ENCODE peak calls at places on chromosomes 12 and 14, in ten cellular contexts. W, M, L, F, S, V, G, E, R and J are unnamed samples.

GRCh38 chr12:100229036-100229635 is 28.5 kb downstream of the ACTR6 start:
- DNase-seq in S (no peak), V (peak; percentile 38), R (no peak), G (no peak), L (no peak), M (no peak), F (no peak), W (peak; percentile 14), E (peak; percentile 20), J (no peak)

GRCh38 chr12:57813971-57814771 is 4.4 kb downstream of the AVIL start:
- DNase-seq in S (no peak), F (no peak), G (no peak), L (no peak), V (no peak), E (no peak), R (no peak), W (no peak), M (no peak), J (no peak)

GRCh38 chr14:100905166-100905565 is 1.6 kb upstream of the RTL1 start:
- DNase-seq in W (no peak), V (no peak), G (no peak), M (no peak), S (no peak), R (no peak), E (no peak), L (peak; percentile 40), F (no peak), J (no peak)

GRCh38 chr14:20789230-20789813 is 8.3 kb downstream of the RNASE6 start:
- DNase-seq in W (no peak), F (no peak), S (no peak), E (no peak), M (no peak), V (peak; percentile 21), G (no peak), R (no peak), L (no peak), J (no peak)

GRCh38 chr12:10016881-10017280 is 6.5 kb downstream of the CLEC12B start:
- DNase-seq in M (no peak), W (no peak), L (no peak), S (no peak), V (peak; percentile 96), E (peak; percentile 36), G (no peak), F (no peak), R (no peak), J (no peak)

GRCh38 chr14:89617471-89618291 is 200.6 kb upstream of the FOXN3 start:
- DNase-seq in R (peak; percentile 48), S (peak; percentile 43), V (peak; percentile 45), E (peak; percentile 66), G (no peak), F (peak; percentile 63), W (peak; percentile 25), L (no peak), M (no peak), J (no peak)

GRCh38 chr14:61730756-61731373 is 31.4 kb upstream of the SNAPC1 start:
- DNase-seq in E (no peak), R (no peak), F (no peak), L (no peak), W (no peak), S (no peak), V (peak; percentile 38), M (no peak), G (no peak), J (no peak)

GRCh38 chr12:30806989-30807694 is 52.4 kb upstream of the CAPRIN2 start:
- DNase-seq in L (no peak), E (peak; percentile 73), W (peak; percentile 75), G (no peak), R (peak; percentile 15), V (peak; percentile 82), S (no peak), M (no peak), F (no peak), J (no peak)

GRCh38 chr14:63513756-63514155 is 29.4 kb downstream of the PPP2R5E start:
- DNase-seq in L (no peak), G (no peak), E (no peak), M (no peak), S (no peak), R (no peak), W (no peak), F (no peak), V (no peak), J (no peak)

GRCh38 chr12:132582582-132583279 is 27.7 kb downstream of the LRCOL1 start:
- DNase-seq in E (no peak), V (no peak), S (no peak), L (no peak), G (no peak), W (no peak), F (no peak), R (no peak), M (no peak), J (no peak)